ENCODE peak calls at places on chromosomes 4 and X, in ten cellular contexts. One of them, this sample, is unnamed.

GRCh38 chr4:88242144-88242543 is 42.2 kb downstream of the PPM1K start:
- DNase-seq in activated CD8-positive, alpha-beta memory T cell treated with anti-CD3 and anti-CD28 coated beads, Interleukin-2, amount 10 ng/mL, durations not matched to agents 7 days and 5 days: no peak
- DNase-seq in Calu3: no peak
- DNase-seq in ELR: no peak
- DNase-seq in immature natural killer cell: no peak
- DNase-seq in fibroblast of the aortic adventitia: no peak
- DNase-seq in astrocyte of the spinal cord: no peak
- DNase-seq in NCI-H2081: peak
- DNase-seq in cardiac fibroblast: no peak
- DNase-seq in naive B cell: no peak
- DNase-seq in this sample: no peak

GRCh38 chr4:97105716-97106115 is 1037.6 kb downstream of the STPG2 start:
- DNase-seq in ELR: no peak
- DNase-seq in Calu3: no peak
- DNase-seq in cardiac fibroblast: no peak
- DNase-seq in immature natural killer cell: no peak
- DNase-seq in astrocyte of the spinal cord: no peak
- DNase-seq in NCI-H2081: no peak
- DNase-seq in activated CD8-positive, alpha-beta memory T cell treated with anti-CD3 and anti-CD28 coated beads, Interleukin-2, amount 10 ng/mL, durations not matched to agents 7 days and 5 days: no peak
- DNase-seq in naive B cell: no peak
- DNase-seq in fibroblast of the aortic adventitia: no peak
- DNase-seq in this sample: no peak

GRCh38 chr4:125486354-125486753 is 171.6 kb downstream of the FAT4 start:
- DNase-seq in Calu3: no peak
- DNase-seq in ELR: no peak
- DNase-seq in NCI-H2081: no peak
- DNase-seq in cardiac fibroblast: no peak
- DNase-seq in activated CD8-positive, alpha-beta memory T cell treated with anti-CD3 and anti-CD28 coated beads, Interleukin-2, amount 10 ng/mL, durations not matched to agents 7 days and 5 days: no peak
- DNase-seq in naive B cell: no peak
- DNase-seq in astrocyte of the spinal cord: no peak
- DNase-seq in immature natural killer cell: no peak
- DNase-seq in fibroblast of the aortic adventitia: no peak
- DNase-seq in this sample: no peak

GRCh38 chr4:158163941-158164665 is 8.7 kb downstream of the GASK1B start:
- DNase-seq in naive B cell: no peak
- DNase-seq in activated CD8-positive, alpha-beta memory T cell treated with anti-CD3 and anti-CD28 coated beads, Interleukin-2, amount 10 ng/mL, durations not matched to agents 7 days and 5 days: no peak
- DNase-seq in fibroblast of the aortic adventitia: no peak
- DNase-seq in NCI-H2081: no peak
- DNase-seq in cardiac fibroblast: peak
- DNase-seq in astrocyte of the spinal cord: no peak
- DNase-seq in ELR: no peak
- DNase-seq in Calu3: no peak
- DNase-seq in immature natural killer cell: no peak
- DNase-seq in this sample: no peak

GRCh38 chrX:134603806-134604700 is 54.2 kb downstream of the PLAC1 start:
- DNase-seq in NCI-H2081: no peak
- DNase-seq in Calu3: no peak
- DNase-seq in astrocyte of the spinal cord: peak
- DNase-seq in activated CD8-positive, alpha-beta memory T cell treated with anti-CD3 and anti-CD28 coated beads, Interleukin-2, amount 10 ng/mL, durations not matched to agents 7 days and 5 days: no peak
- DNase-seq in fibroblast of the aortic adventitia: peak
- DNase-seq in immature natural killer cell: no peak
- DNase-seq in cardiac fibroblast: peak
- DNase-seq in naive B cell: no peak
- DNase-seq in ELR: peak
- DNase-seq in this sample: peak

GRCh38 chrX:136021903-136022302 is 36.7 kb downstream of the SLC9A6 start:
- DNase-seq in NCI-H2081: no peak
- DNase-seq in activated CD8-positive, alpha-beta memory T cell treated with anti-CD3 and anti-CD28 coated beads, Interleukin-2, amount 10 ng/mL, durations not matched to agents 7 days and 5 days: no peak
- DNase-seq in Calu3: no peak
- DNase-seq in immature natural killer cell: no peak
- DNase-seq in fibroblast of the aortic adventitia: no peak
- DNase-seq in astrocyte of the spinal cord: no peak
- DNase-seq in ELR: no peak
- DNase-seq in naive B cell: no peak
- DNase-seq in cardiac fibroblast: no peak
- DNase-seq in this sample: no peak

GRCh38 chr4:661856-662761 is 12.0 kb downstream of the ATP5ME start:
- DNase-seq in fibroblast of the aortic adventitia: no peak
- DNase-seq in ELR: no peak
- DNase-seq in cardiac fibroblast: no peak
- DNase-seq in immature natural killer cell: no peak
- DNase-seq in Calu3: no peak
- DNase-seq in NCI-H2081: no peak
- DNase-seq in activated CD8-positive, alpha-beta memory T cell treated with anti-CD3 and anti-CD28 coated beads, Interleukin-2, amount 10 ng/mL, durations not matched to agents 7 days and 5 days: no peak
- DNase-seq in naive B cell: no peak
- DNase-seq in astrocyte of the spinal cord: no peak
- DNase-seq in this sample: no peak

GRCh38 chr4:76718806-76719205 is 179.1 kb downstream of the SOWAHB start:
- DNase-seq in fibroblast of the aortic adventitia: no peak
- DNase-seq in Calu3: no peak
- DNase-seq in cardiac fibroblast: no peak
- DNase-seq in naive B cell: no peak
- DNase-seq in activated CD8-positive, alpha-beta memory T cell treated with anti-CD3 and anti-CD28 coated beads, Interleukin-2, amount 10 ng/mL, durations not matched to agents 7 days and 5 days: no peak
- DNase-seq in immature natural killer cell: no peak
- DNase-seq in ELR: no peak
- DNase-seq in astrocyte of the spinal cord: no peak
- DNase-seq in NCI-H2081: no peak
- DNase-seq in this sample: no peak

GRCh38 chr4:54844911-54845310 is 187.2 kb downstream of the KIT start:
- DNase-seq in fibroblast of the aortic adventitia: no peak
- DNase-seq in Calu3: no peak
- DNase-seq in immature natural killer cell: no peak
- DNase-seq in naive B cell: no peak
- DNase-seq in cardiac fibroblast: no peak
- DNase-seq in NCI-H2081: no peak
- DNase-seq in ELR: no peak
- DNase-seq in activated CD8-positive, alpha-beta memory T cell treated with anti-CD3 and anti-CD28 coated beads, Interleukin-2, amount 10 ng/mL, durations not matched to agents 7 days and 5 days: no peak
- DNase-seq in astrocyte of the spinal cord: no peak
- DNase-seq in this sample: no peak

GRCh38 chr4:149788286-149788685 is 27.4 kb downstream of the IQCM start:
- DNase-seq in fibroblast of the aortic adventitia: no peak
- DNase-seq in NCI-H2081: no peak
- DNase-seq in astrocyte of the spinal cord: no peak
- DNase-seq in cardiac fibroblast: no peak
- DNase-seq in Calu3: no peak
- DNase-seq in ELR: no peak
- DNase-seq in activated CD8-positive, alpha-beta memory T cell treated with anti-CD3 and anti-CD28 coated beads, Interleukin-2, amount 10 ng/mL, durations not matched to agents 7 days and 5 days: no peak
- DNase-seq in naive B cell: no peak
- DNase-seq in immature natural killer cell: no peak
- DNase-seq in this sample: no peak

GRCh38 chrX:44596277-44596676 is 53.6 kb upstream of the FUNDC1 start:
- DNase-seq in immature natural killer cell: no peak
- DNase-seq in cardiac fibroblast: no peak
- DNase-seq in astrocyte of the spinal cord: no peak
- DNase-seq in activated CD8-positive, alpha-beta memory T cell treated with anti-CD3 and anti-CD28 coated beads, Interleukin-2, amount 10 ng/mL, durations not matched to agents 7 days and 5 days: no peak
- DNase-seq in NCI-H2081: no peak
- DNase-seq in Calu3: no peak
- DNase-seq in fibroblast of the aortic adventitia: no peak
- DNase-seq in naive B cell: no peak
- DNase-seq in ELR: no peak
- DNase-seq in this sample: no peak

GRCh38 chrX:77347572-77347971 is 99.6 kb upstream of the FGF16 start:
- DNase-seq in NCI-H2081: no peak
- DNase-seq in fibroblast of the aortic adventitia: peak
- DNase-seq in naive B cell: no peak
- DNase-seq in activated CD8-positive, alpha-beta memory T cell treated with anti-CD3 and anti-CD28 coated beads, Interleukin-2, amount 10 ng/mL, durations not matched to agents 7 days and 5 days: no peak
- DNase-seq in cardiac fibroblast: no peak
- DNase-seq in ELR: peak
- DNase-seq in astrocyte of the spinal cord: no peak
- DNase-seq in immature natural killer cell: no peak
- DNase-seq in Calu3: no peak
- DNase-seq in this sample: peak

GRCh38 chrX:150364347-150365050 is 1.4 kb downstream of the MAMLD1 start:
- DNase-seq in Calu3: peak
- DNase-seq in naive B cell: peak
- DNase-seq in ELR: peak
- DNase-seq in immature natural killer cell: peak
- DNase-seq in activated CD8-positive, alpha-beta memory T cell treated with anti-CD3 and anti-CD28 coated beads, Interleukin-2, amount 10 ng/mL, durations not matched to agents 7 days and 5 days: peak
- DNase-seq in cardiac fibroblast: no peak
- DNase-seq in fibroblast of the aortic adventitia: peak
- DNase-seq in NCI-H2081: no peak
- DNase-seq in astrocyte of the spinal cord: peak
- DNase-seq in this sample: no peak

GRCh38 chr4:113222431-113222979 is 173.1 kb downstream of the ANK2 start:
- DNase-seq in NCI-H2081: no peak
- DNase-seq in cardiac fibroblast: no peak
- DNase-seq in immature natural killer cell: no peak
- DNase-seq in Calu3: no peak
- DNase-seq in astrocyte of the spinal cord: no peak
- DNase-seq in fibroblast of the aortic adventitia: peak
- DNase-seq in ELR: peak
- DNase-seq in naive B cell: no peak
- DNase-seq in activated CD8-positive, alpha-beta memory T cell treated with anti-CD3 and anti-CD28 coated beads, Interleukin-2, amount 10 ng/mL, durations not matched to agents 7 days and 5 days: no peak
- DNase-seq in this sample: no peak

GRCh38 chr4:82721819-82722423 is 76.7 kb downstream of the SCD5 start:
- DNase-seq in activated CD8-positive, alpha-beta memory T cell treated with anti-CD3 and anti-CD28 coated beads, Interleukin-2, amount 10 ng/mL, durations not matched to agents 7 days and 5 days: peak
- DNase-seq in cardiac fibroblast: no peak
- DNase-seq in astrocyte of the spinal cord: no peak
- DNase-seq in fibroblast of the aortic adventitia: peak
- DNase-seq in NCI-H2081: peak
- DNase-seq in immature natural killer cell: peak
- DNase-seq in ELR: peak
- DNase-seq in Calu3: peak
- DNase-seq in naive B cell: no peak
- DNase-seq in this sample: peak

GRCh38 chrX:70172226-70172625 is 5.1 kb upstream of the DGAT2L6 start:
- DNase-seq in cardiac fibroblast: no peak
- DNase-seq in astrocyte of the spinal cord: peak
- DNase-seq in NCI-H2081: no peak
- DNase-seq in ELR: peak
- DNase-seq in naive B cell: no peak
- DNase-seq in fibroblast of the aortic adventitia: peak
- DNase-seq in immature natural killer cell: no peak
- DNase-seq in activated CD8-positive, alpha-beta memory T cell treated with anti-CD3 and anti-CD28 coated beads, Interleukin-2, amount 10 ng/mL, durations not matched to agents 7 days and 5 days: no peak
- DNase-seq in Calu3: no peak
- DNase-seq in this sample: peak

GRCh38 chr4:97038146-97038516 is 1105.1 kb downstream of the STPG2 start:
- DNase-seq in ELR: no peak
- DNase-seq in NCI-H2081: no peak
- DNase-seq in cardiac fibroblast: no peak
- DNase-seq in activated CD8-positive, alpha-beta memory T cell treated with anti-CD3 and anti-CD28 coated beads, Interleukin-2, amount 10 ng/mL, durations not matched to agents 7 days and 5 days: no peak
- DNase-seq in naive B cell: no peak
- DNase-seq in astrocyte of the spinal cord: no peak
- DNase-seq in immature natural killer cell: no peak
- DNase-seq in Calu3: no peak
- DNase-seq in fibroblast of the aortic adventitia: no peak
- DNase-seq in this sample: no peak

GRCh38 chrX:23103546-23103945 is 103.8 kb downstream of the DDX53 start:
- DNase-seq in cardiac fibroblast: no peak
- DNase-seq in astrocyte of the spinal cord: no peak
- DNase-seq in immature natural killer cell: no peak
- DNase-seq in Calu3: no peak
- DNase-seq in fibroblast of the aortic adventitia: no peak
- DNase-seq in naive B cell: no peak
- DNase-seq in NCI-H2081: no peak
- DNase-seq in ELR: no peak
- DNase-seq in activated CD8-positive, alpha-beta memory T cell treated with anti-CD3 and anti-CD28 coated beads, Interleukin-2, amount 10 ng/mL, durations not matched to agents 7 days and 5 days: no peak
- DNase-seq in this sample: no peak

GRCh38 chr4:154132406-154132805 is 343.5 kb upstream of the SFRP2 start:
- DNase-seq in NCI-H2081: no peak
- DNase-seq in cardiac fibroblast: no peak
- DNase-seq in Calu3: no peak
- DNase-seq in ELR: no peak
- DNase-seq in naive B cell: no peak
- DNase-seq in fibroblast of the aortic adventitia: peak
- DNase-seq in immature natural killer cell: no peak
- DNase-seq in activated CD8-positive, alpha-beta memory T cell treated with anti-CD3 and anti-CD28 coated beads, Interleukin-2, amount 10 ng/mL, durations not matched to agents 7 days and 5 days: no peak
- DNase-seq in astrocyte of the spinal cord: no peak
- DNase-seq in this sample: peak

GRCh38 chr4:38078590-38079381 is 118.6 kb downstream of the PTTG2 start:
- DNase-seq in NCI-H2081: no peak
- DNase-seq in ELR: peak
- DNase-seq in astrocyte of the spinal cord: peak
- DNase-seq in activated CD8-positive, alpha-beta memory T cell treated with anti-CD3 and anti-CD28 coated beads, Interleukin-2, amount 10 ng/mL, durations not matched to agents 7 days and 5 days: no peak
- DNase-seq in cardiac fibroblast: peak
- DNase-seq in Calu3: no peak
- DNase-seq in fibroblast of the aortic adventitia: peak
- DNase-seq in naive B cell: no peak
- DNase-seq in immature natural killer cell: no peak
- DNase-seq in this sample: peak

GRCh38 chrX:110038900-110039299 is 36.0 kb downstream of the TMEM164 start:
- DNase-seq in cardiac fibroblast: no peak
- DNase-seq in immature natural killer cell: no peak
- DNase-seq in astrocyte of the spinal cord: no peak
- DNase-seq in fibroblast of the aortic adventitia: no peak
- DNase-seq in NCI-H2081: no peak
- DNase-seq in naive B cell: no peak
- DNase-seq in activated CD8-positive, alpha-beta memory T cell treated with anti-CD3 and anti-CD28 coated beads, Interleukin-2, amount 10 ng/mL, durations not matched to agents 7 days and 5 days: no peak
- DNase-seq in ELR: no peak
- DNase-seq in Calu3: no peak
- DNase-seq in this sample: no peak

This sample was measured in choroid plexus epithelial cell.